ENCODE peak calls at places on chromosomes 11 and 22, in six cellular contexts. G is A549, A is KBM-7, I is pulmonary artery endothelial cell, R is upper lobe of right lung, T is Peyer's patch. E is an unnamed sample.
A peak's percentile ranks its signal among the peaks of the same experiment; 100 is the strongest.

GRCh38 chr11:87012673-87013072 is 25.1 kb upstream of the TMEM135 start:
- DNase-seq in A (no peak), I (no peak), T (no peak), G (no peak), R (no peak), E (no peak)

GRCh38 chr11:7060828-7061227 is 28.0 kb upstream of the RBMXL2 start:
- DNase-seq in T (no peak), I (no peak), A (no peak), G (no peak), R (no peak), E (peak; percentile 77)

GRCh38 chr22:38240734-38241252 is 32.0 kb downstream of the TMEM184B start:
- DNase-seq in A (peak; percentile 12), G (peak; percentile 47), T (no peak), I (peak; percentile 83), R (no peak), E (peak; percentile 82)

GRCh38 chr11:93512073-93512475 is 31.1 kb downstream of the SMCO4 start:
- DNase-seq in T (no peak), A (no peak), I (no peak), R (no peak), G (no peak), E (no peak)

GRCh38 chr22:19735665-19736510 is 12.5 kb downstream of the GP1BB start:
- DNase-seq in I (no peak), R (no peak), T (no peak), G (no peak), A (no peak), E (no peak)

GRCh38 chr11:119763071-119763715 is 34.2 kb upstream of the NECTIN1 start:
- DNase-seq in I (no peak), A (no peak), T (no peak), R (peak; percentile 40), G (no peak), E (no peak)

GRCh38 chr11:84310261-84310660 is 1024.1 kb upstream of the CCDC90B start:
- DNase-seq in T (no peak), R (no peak), I (no peak), A (no peak), G (no peak), E (no peak)

GRCh38 chr11:57358543-57358961 is 20.4 kb downstream of the P2RX3 start:
- DNase-seq in G (no peak), A (no peak), T (no peak), R (no peak), I (no peak), E (peak; percentile 10)